ENCODE peak calls at places on chromosomes 6 and 20, in ten cellular contexts. L, A, H, Q, F, U, S, P, W and E are unnamed samples.

GRCh38 chr20:18590163-18590562 is 2.3 kb downstream of the DTD1 start:
- DNase-seq in Q (no peak), S (no peak), W (no peak), H (no peak), P (no peak), A (no peak), U (no peak), L (no peak), F (no peak), E (no peak)

GRCh38 chr20:33893314-33893713 is 82.2 kb downstream of the CHMP4B start:
- DNase-seq in L (no peak), Q (no peak), S (no peak), A (no peak), F (no peak), W (no peak), H (no peak), P (no peak), U (no peak), E (no peak)

GRCh38 chr6:150068786-150069648 is at the start of gene ULBP3:
- DNase-seq in W (peak; percentile 47), H (peak; percentile 83), P (peak; percentile 93), S (peak; percentile 72), F (peak; percentile 57), U (peak; percentile 89), Q (peak; percentile 95), A (peak; percentile 90), L (peak; percentile 87), E (peak; percentile 95)

GRCh38 chr20:47962286-47962685 is 177.0 kb upstream of the SULF2 start:
- DNase-seq in F (no peak), Q (no peak), U (no peak), W (no peak), A (no peak), S (no peak), L (no peak), H (no peak), P (no peak), E (no peak)

GRCh38 chr6:830667-831327 is 137.9 kb upstream of the EXOC2 start:
- DNase-seq in Q (no peak), H (no peak), U (no peak), P (no peak), F (no peak), W (no peak), S (peak; percentile 25), L (no peak), A (no peak), E (no peak)

GRCh38 chr6:140846518-140847277 is 1286.0 kb upstream of the GJE1 start:
- DNase-seq in U (no peak), P (no peak), A (no peak), W (no peak), S (no peak), L (no peak), Q (no peak), F (no peak), H (no peak), E (no peak)

GRCh38 chr20:22824077-22824476 is 211.0 kb upstream of the SSTR4 start:
- DNase-seq in L (no peak), P (no peak), Q (no peak), S (no peak), A (no peak), F (no peak), U (no peak), H (no peak), W (no peak), E (no peak)

GRCh38 chr6:118284736-118285360 is 263.2 kb upstream of the PLN start:
- DNase-seq in Q (no peak), A (no peak), L (peak; percentile 11), W (no peak), H (no peak), P (no peak), S (no peak), F (no peak), U (no peak), E (no peak)

GRCh38 chr6:137878070-137878809 is 11.2 kb downstream of the TNFAIP3 start:
- DNase-seq in H (no peak), Q (no peak), P (no peak), S (no peak), A (no peak), U (no peak), L (no peak), F (no peak), W (no peak), E (no peak)

GRCh38 chr6:73923899-73924485 is 228.0 kb downstream of the CD109 start:
- DNase-seq in P (no peak), U (peak; percentile 77), F (no peak), S (no peak), H (no peak), L (no peak), Q (no peak), W (no peak), A (no peak), E (no peak)

GRCh38 chr6:112321882-112322508 is 25.1 kb upstream of the RFPL4B start:
- DNase-seq in F (no peak), P (no peak), A (no peak), W (no peak), Q (no peak), L (no peak), S (no peak), U (no peak), H (no peak), E (no peak)

GRCh38 chr20:1827974-1828785 is 67.0 kb upstream of the SIRPA start:
- DNase-seq in Q (no peak), W (no peak), H (no peak), S (no peak), F (peak; percentile 96), L (no peak), A (no peak), U (peak; percentile 76), P (no peak), E (no peak)

GRCh38 chr6:110529355-110529754 is 52.9 kb upstream of the SLC22A16 start:
- DNase-seq in F (no peak), L (no peak), H (no peak), A (no peak), U (no peak), P (no peak), S (no peak), Q (no peak), W (no peak), E (no peak)

GRCh38 chr6:129946439-129947140 is 71.8 kb upstream of the L3MBTL3 start:
- DNase-seq in W (no peak), P (peak; percentile 34), Q (no peak), A (no peak), S (no peak), H (no peak), F (no peak), L (no peak), U (no peak), E (peak; percentile 38)

GRCh38 chr20:1087311-1087710 is 31.1 kb upstream of the PSMF1 start:
- DNase-seq in H (peak; percentile 47), L (no peak), W (no peak), F (no peak), U (no peak), P (no peak), S (peak; percentile 99), A (no peak), Q (no peak), E (no peak)

GRCh38 chr6:34912715-34913464 is 23.8 kb downstream of the ANKS1A start:
- DNase-seq in U (no peak), A (no peak), F (no peak), W (peak; percentile 21), H (peak; percentile 67), P (no peak), S (no peak), Q (no peak), L (no peak), E (no peak)

GRCh38 chr6:32188381-32189081 is 1.5 kb downstream of the PBX2 start:
- DNase-seq in S (no peak), F (no peak), Q (no peak), L (no peak), A (no peak), H (no peak), U (peak; percentile 81), W (no peak), P (no peak), E (no peak)

GRCh38 chr6:22929228-22929627 is 359.9 kb downstream of the HDGFL1 start:
- DNase-seq in L (no peak), P (no peak), Q (no peak), S (no peak), U (no peak), H (no peak), A (no peak), W (no peak), F (no peak), E (no peak)

GRCh38 chr6:14276066-14276465 is 158.5 kb downstream of the CD83 start:
- DNase-seq in L (no peak), F (no peak), A (no peak), W (no peak), Q (no peak), S (no peak), H (no peak), P (no peak), U (no peak), E (no peak)

GRCh38 chr6:111841822-111842221 is 31.4 kb downstream of the FYN start:
- DNase-seq in F (no peak), P (no peak), W (no peak), U (no peak), S (no peak), A (no peak), H (peak; percentile 70), Q (no peak), L (peak; percentile 8), E (no peak)

GRCh38 chr20:9460518-9460917 is 53.9 kb upstream of the LAMP5 start:
- DNase-seq in S (no peak), A (no peak), F (no peak), H (no peak), P (no peak), Q (no peak), L (no peak), W (no peak), U (no peak), E (no peak)

GRCh38 chr6:81981812-81982211 is 229.3 kb upstream of the TENT5A start:
- DNase-seq in U (no peak), F (no peak), P (no peak), A (no peak), L (no peak), S (no peak), W (no peak), H (no peak), Q (no peak), E (no peak)

GRCh38 chr20:13898012-13898612 is 92.3 kb downstream of the SEL1L2 start:
- DNase-seq in U (no peak), A (no peak), Q (no peak), H (no peak), S (no peak), W (no peak), L (peak; percentile 24), P (peak; percentile 23), F (no peak), E (no peak)

GRCh38 chr6:107490568-107491058 is 696 bp downstream of the SOBP start:
- DNase-seq in P (no peak), W (no peak), L (no peak), Q (peak; percentile 53), F (peak; percentile 51), S (no peak), H (peak; percentile 6), A (no peak), U (peak; percentile 65), E (no peak)

GRCh38 chr6:75183099-75183541 is 22.7 kb downstream of the COL12A1 start:
- DNase-seq in L (no peak), F (no peak), A (no peak), H (no peak), U (no peak), S (no peak), P (no peak), W (no peak), Q (no peak), E (no peak)

GRCh38 chr20:13128173-13128572 is 92.9 kb upstream of the ISM1 start:
- DNase-seq in A (no peak), W (no peak), L (no peak), S (no peak), F (no peak), H (no peak), P (no peak), U (no peak), Q (no peak), E (no peak)

GRCh38 chr6:22250486-22250885 is 46.4 kb downstream of the PRL start:
- DNase-seq in H (no peak), Q (no peak), W (no peak), P (no peak), F (peak; percentile 0), U (no peak), L (no peak), S (peak; percentile 89), A (no peak), E (peak; percentile 79)

GRCh38 chr20:22931653-22932052 is 103.5 kb upstream of the SSTR4 start:
- DNase-seq in H (no peak), U (no peak), P (no peak), Q (no peak), F (peak; percentile 2), A (no peak), W (no peak), L (no peak), S (no peak), E (no peak)